ENCODE peak calls at places on chromosome 1, in five cellular contexts. L is heart left ventricle, G is mucosa of gallbladder, P is BE2C, X is non-pigmented ciliary epithelial cell. O is an unnamed sample.

GRCh38 chr1:47679301-47679751 is 241.5 kb downstream of the FOXD2 start:
- DNase-seq in L (no peak), X (no peak), G (no peak), P (no peak), O (no peak)

GRCh38 chr1:81733465-81733864 is 67.3 kb upstream of the ADGRL2 start:
- DNase-seq in L (no peak), G (no peak), X (no peak), P (no peak), O (no peak)

GRCh38 chr1:178870944-178871343 is at the start of gene ANGPTL1:
- DNase-seq in P (no peak), L (no peak), G (peak; percentile 11), X (peak; percentile 42), O (no peak)

GRCh38 chr1:17742590-17742989 is 12.5 kb upstream of the ACTL8 start:
- DNase-seq in X (no peak), G (no peak), L (peak; percentile 45), P (peak; percentile 30), O (no peak)

GRCh38 chr1:24526940-24527542 is 24.4 kb downstream of the RCAN3 start:
- DNase-seq in P (no peak), X (no peak), L (no peak), G (no peak), O (no peak)

GRCh38 chr1:154549371-154549770 is 9.1 kb downstream of the UBE2Q1 start:
- DNase-seq in L (no peak), X (no peak), P (no peak), G (no peak), O (no peak)

GRCh38 chr1:31576201-31576669 is at the start of gene TINAGL1:
- DNase-seq in G (peak; percentile 70), L (peak; percentile 87), P (no peak), X (no peak), O (peak; percentile 85)

GRCh38 chr1:214581785-214582184 is 21.2 kb upstream of the CENPF start:
- DNase-seq in P (no peak), X (peak; percentile 48), G (no peak), L (no peak), O (no peak)

GRCh38 chr1:177945943-177946650 is 23.8 kb downstream of the SEC16B start:
- DNase-seq in G (peak; percentile 24), L (no peak), X (no peak), P (peak; percentile 56), O (peak; percentile 28)

GRCh38 chr1:67830226-67830625 is 3.0 kb downstream of the GNG12 start:
- DNase-seq in X (no peak), L (no peak), P (no peak), G (no peak), O (no peak)

GRCh38 chr1:207797229-207797973 is 45.5 kb downstream of the CD46 start:
- DNase-seq in P (peak; percentile 78), L (peak; percentile 81), X (no peak), G (peak; percentile 84), O (peak; percentile 85)

O was measured in prostate gland.